ENCODE peak calls at places on chromosomes 2 and 18, in eight cellular contexts. F is psoas muscle, M is mammary epithelial cell, E is right lobe of liver, A is SJSA1, T is mucosa of descending colon, P is spleen, W is tibial nerve. I is an unnamed sample.

GRCh38 chr18:48893559-48894265 is 57.1 kb downstream of the SMAD7 start:
- DNase-seq in W (no peak), P (peak; percentile 60), E (peak; percentile 75), M (no peak), A (no peak), T (peak; percentile 87), F (no peak), I (no peak)

GRCh38 chr2:39728941-39729351 is 50.1 kb downstream of the THUMPD2 start:
- DNase-seq in F (peak; percentile 49), E (no peak), W (no peak), T (no peak), P (no peak), A (no peak), M (no peak), I (peak; percentile 65)

GRCh38 chr18:22683196-22683676 is 249.9 kb upstream of the RBBP8 start:
- DNase-seq in M (peak; percentile 13), W (no peak), A (peak; percentile 38), T (peak; percentile 90), P (no peak), F (no peak), E (peak; percentile 94), I (peak; percentile 96)

GRCh38 chr2:201984800-201985525 is 48.7 kb upstream of the FZD7 start:
- DNase-seq in T (no peak), M (peak; percentile 44), E (no peak), A (no peak), W (peak; percentile 48), F (no peak), P (no peak), I (no peak)

GRCh38 chr18:7255054-7255453 is 24.2 kb downstream of the LRRC30 start:
- DNase-seq in T (no peak), W (no peak), P (no peak), E (no peak), M (no peak), F (no peak), A (no peak), I (no peak)

GRCh38 chr2:230666885-230667712 is 45.5 kb upstream of the CAB39 start:
- DNase-seq in W (no peak), P (no peak), T (no peak), M (peak; percentile 63), E (no peak), A (peak; percentile 92), F (peak; percentile 80), I (peak; percentile 56)

GRCh38 chr18:79521806-79522205 is 126.1 kb downstream of the NFATC1 start:
- DNase-seq in W (no peak), A (no peak), E (peak; percentile 20), P (no peak), F (no peak), T (no peak), M (no peak), I (no peak)

GRCh38 chr2:57549642-57550102 is 496.9 kb upstream of the VRK2 start:
- DNase-seq in W (no peak), M (peak; percentile 12), T (no peak), A (no peak), E (no peak), P (no peak), F (no peak), I (no peak)

GRCh38 chr18:75581336-75582121 is 154.0 kb upstream of the SMIM21 start:
- DNase-seq in E (no peak), M (no peak), A (peak; percentile 13), F (no peak), P (no peak), T (no peak), W (no peak), I (peak; percentile 41)

GRCh38 chr2:216777637-216778273 is 82.1 kb downstream of the TNP1 start:
- DNase-seq in A (peak; percentile 29), F (no peak), P (no peak), T (no peak), M (peak; percentile 76), E (peak; percentile 65), W (no peak), I (no peak)

GRCh38 chr2:73285162-73285739 is 973 bp upstream of the FBXO41 start:
- DNase-seq in W (no peak), P (peak; percentile 87), T (no peak), A (no peak), E (no peak), M (no peak), F (no peak), I (no peak)

DNA sequence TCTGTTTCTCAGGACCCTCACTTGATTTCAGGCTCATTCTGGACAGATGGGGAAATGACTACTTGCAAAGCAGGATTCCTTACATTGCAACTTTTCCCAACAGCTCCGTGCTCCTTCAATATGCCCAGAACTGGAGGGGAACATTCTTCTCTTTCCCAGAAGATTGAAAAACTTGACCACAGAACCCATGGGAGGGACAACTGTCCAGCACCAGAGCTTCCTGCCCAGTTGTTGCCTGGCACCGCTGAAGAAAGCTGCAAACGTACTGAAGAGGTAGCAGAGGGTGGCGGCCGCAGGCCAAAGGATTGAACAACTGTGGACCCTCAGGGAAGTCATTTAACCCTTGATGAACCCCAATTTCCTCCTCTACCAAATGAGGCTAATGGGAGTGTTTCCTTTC is 25.1 kb downstream of the BCL11A start:
- DNase-seq in M (no peak), T (no peak), W (no peak), P (no peak), E (no peak), A (no peak), F (no peak), I (no peak)
- H3K4me1 ChIP-seq in M (peaks cover 14% of the 10 kb centered on the region), T (peaks cover 31% of the 10 kb centered on the region), W (no peaks in the 10 kb centered on the region), P (peaks cover 36% of the 10 kb centered on the region), E (peaks cover 3% of the 10 kb centered on the region), A (peaks cover 10% of the 10 kb centered on the region), F (no peaks in the 10 kb centered on the region), I (peaks cover 16% of the 10 kb centered on the region)

DNA sequence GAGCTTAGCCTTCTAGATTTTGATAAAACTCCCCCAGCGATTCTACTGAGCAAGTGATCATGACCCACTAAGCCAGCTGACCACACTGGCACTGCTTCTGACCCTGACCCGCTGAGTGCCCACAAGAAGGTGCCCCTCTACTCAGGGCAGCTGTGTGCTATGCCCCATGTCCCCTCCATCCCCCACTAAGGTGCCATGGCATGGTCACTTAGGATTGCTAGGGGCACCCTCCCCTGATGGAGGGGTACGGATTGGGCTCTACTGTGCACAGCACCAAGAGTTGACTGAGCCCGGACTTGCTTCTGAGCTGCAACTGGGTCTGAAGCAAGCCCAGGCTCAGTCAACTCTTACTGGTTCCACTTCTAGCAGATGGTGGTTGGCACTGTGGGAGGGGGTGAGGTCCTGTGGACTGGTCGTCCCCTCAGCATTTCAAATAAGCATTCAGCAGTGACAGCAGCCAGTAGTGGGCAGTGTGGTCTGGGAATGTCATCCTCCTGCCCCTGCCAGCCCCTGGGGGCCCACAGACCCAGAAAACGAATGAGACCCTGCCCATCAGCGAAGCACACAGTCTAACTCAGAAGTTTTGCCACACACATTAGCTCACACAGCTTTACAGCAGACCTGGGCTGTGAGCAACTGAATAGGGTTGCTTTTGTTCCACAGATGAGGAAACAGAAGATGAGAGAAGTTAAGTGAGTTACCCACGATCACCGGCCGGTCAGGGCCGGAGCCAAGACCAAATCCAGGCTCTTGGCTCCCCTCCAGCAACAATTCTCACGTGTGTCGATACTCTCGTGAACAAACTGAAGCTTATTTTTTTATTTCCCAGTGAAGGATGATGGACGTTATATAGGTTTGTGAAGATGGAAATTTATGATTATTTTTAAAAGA is 52.1 kb upstream of the FOSL2 start:
- DNase-seq in E (no peak), M (no peak), F (peak; percentile 26), T (no peak), A (no peak), W (no peak), P (peak; percentile 51), I (no peak)
- H3K4me1 ChIP-seq in E (no peaks in the 10 kb centered on the region), M (peaks cover 14% of the 10 kb centered on the region), F (peaks cover 55% of the 10 kb centered on the region), T (peaks cover 4% of the 10 kb centered on the region), A (peaks cover 68% of the 10 kb centered on the region), W (peaks cover 23% of the 10 kb centered on the region), P (no peaks in the 10 kb centered on the region), I (peaks cover 29% of the 10 kb centered on the region)

DNA sequence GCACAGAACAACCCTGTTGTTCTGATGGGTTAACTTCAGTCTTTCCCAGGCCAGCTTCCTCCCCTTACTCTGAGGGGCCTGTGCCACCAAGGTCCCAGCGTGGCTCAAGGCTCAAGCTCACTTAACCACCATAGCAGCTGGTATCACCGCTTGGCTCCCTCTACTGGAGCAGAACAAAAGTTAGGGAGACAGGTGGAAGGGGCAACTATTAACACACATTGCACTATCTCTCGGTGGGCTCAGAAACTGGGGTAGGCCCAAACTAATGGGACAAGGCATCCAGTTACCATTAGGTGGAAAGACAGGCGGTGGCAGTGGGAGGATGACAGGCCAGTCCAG is 88.7 kb upstream of the ATL2 start:
- DNase-seq in T (no peak), P (no peak), F (no peak), E (peak; percentile 57), M (peak; percentile 34), A (no peak), W (no peak), I (no peak)
- H3K4me1 ChIP-seq in T (peaks cover 6% of the 10 kb centered on the region), P (no peaks in the 10 kb centered on the region), F (no peaks in the 10 kb centered on the region), E (no peaks in the 10 kb centered on the region), M (peaks cover 41% of the 10 kb centered on the region), A (no peaks in the 10 kb centered on the region), W (no peaks in the 10 kb centered on the region), I (peaks cover 4% of the 10 kb centered on the region)

GRCh38 chr2:152402780-152403388 is 67.9 kb downstream of the FMNL2 start:
- DNase-seq in M (no peak), P (no peak), W (no peak), T (no peak), E (no peak), A (peak; percentile 31), F (no peak), I (peak; percentile 40)
- H3K4me1 ChIP-seq in M (peaks cover 33% of the 10 kb centered on the region), P (no peaks in the 10 kb centered on the region), W (peaks cover 11% of the 10 kb centered on the region), T (no peaks in the 10 kb centered on the region), E (peaks cover 4% of the 10 kb centered on the region), A (peaks cover 47% of the 10 kb centered on the region), F (peaks cover 69% of the 10 kb centered on the region), I (peaks cover 26% of the 10 kb centered on the region)

DNA sequence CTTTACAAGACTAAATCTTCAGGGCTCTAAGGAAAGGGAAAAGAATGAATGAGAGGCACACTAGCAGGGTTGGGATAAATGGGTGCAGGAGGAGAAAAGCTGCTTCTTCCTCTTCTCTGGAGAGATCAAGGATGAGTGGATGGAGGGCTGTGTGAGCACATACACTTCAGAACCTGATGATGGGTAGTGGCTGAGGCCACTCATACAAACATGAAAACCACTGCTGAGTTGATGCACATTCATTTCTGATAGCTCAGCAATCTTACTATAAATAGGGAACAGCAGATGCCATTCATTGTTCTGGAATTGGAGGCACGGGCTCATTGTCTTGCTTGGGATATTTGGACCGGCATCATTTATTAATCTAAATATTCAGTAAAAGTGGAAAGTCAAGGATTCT is 152.4 kb upstream of the KCTD1 start:
- DNase-seq in M (no peak), E (no peak), F (no peak), P (no peak), W (no peak), A (no peak), T (no peak), I (peak; percentile 2)
- H3K4me1 ChIP-seq in M (no peaks in the 10 kb centered on the region), E (no peaks in the 10 kb centered on the region), F (no peaks in the 10 kb centered on the region), P (no peaks in the 10 kb centered on the region), W (no peaks in the 10 kb centered on the region), A (no peaks in the 10 kb centered on the region), T (no peaks in the 10 kb centered on the region), I (no peaks in the 10 kb centered on the region)

DNA sequence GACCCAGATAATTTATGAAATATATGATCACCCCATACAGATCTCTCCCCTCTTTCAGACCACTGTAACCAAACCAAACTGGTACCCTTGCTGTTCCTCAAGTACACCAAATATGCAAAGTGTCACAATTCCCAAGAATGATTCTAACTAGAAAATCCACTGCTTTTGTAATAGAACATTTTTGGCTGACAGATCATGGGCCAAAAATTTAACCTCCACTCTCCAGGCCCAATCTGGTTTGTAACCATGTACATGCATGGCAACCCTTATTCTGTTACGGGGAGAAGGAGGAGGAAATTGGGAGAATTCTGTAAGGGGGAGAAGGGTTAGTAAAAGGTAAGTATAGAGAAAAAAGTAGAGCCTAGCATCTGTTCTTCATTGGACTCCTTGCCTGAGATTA is 62.0 kb downstream of the IKZF2 start:
- DNase-seq in P (no peak), W (no peak), A (no peak), M (no peak), T (no peak), F (no peak), E (no peak), I (peak; percentile 13)
- H3K4me1 ChIP-seq in P (no peaks in the 10 kb centered on the region), W (no peaks in the 10 kb centered on the region), A (peaks cover 26% of the 10 kb centered on the region), M (peaks cover 3% of the 10 kb centered on the region), T (no peaks in the 10 kb centered on the region), F (peaks cover 30% of the 10 kb centered on the region), E (no peaks in the 10 kb centered on the region), I (peaks cover 5% of the 10 kb centered on the region)